ENCODE peak calls at places on chromosomes 13 and 19, in four cellular contexts. X is HepG2, E is K562, A is GM12878. V is an unnamed sample.

GRCh38 chr19:16888629-16889371 is at the start of gene F2RL3:
- DNase-seq in A (no peak), X (no peak), E (peak; percentile 90), V (no peak)

GRCh38 chr19:35249848-35250711 is 1.3 kb downstream of the LSR start:
- DNase-seq in A (no peak), E (no peak), X (no peak), V (peak; percentile 7)

GRCh38 chr19:3816566-3817218 is 30.5 kb upstream of the MATK start:
- DNase-seq in E (no peak), A (no peak), X (no peak), V (no peak)

GRCh38 chr13:20714563-20715339 is 11.3 kb downstream of the IL17D start:
- DNase-seq in A (no peak), E (no peak), X (no peak), V (no peak)

GRCh38 chr13:106536244-106537034 is 977 bp upstream of the EFNB2 start:
- DNase-seq in E (peak; percentile 86), A (peak; percentile 30), X (peak; percentile 47), V (peak; percentile 94)

GRCh38 chr19:20038358-20039202 is 725 bp downstream of the ZNF682 start:
- DNase-seq in A (no peak), X (no peak), E (no peak), V (no peak)

GRCh38 chr13:39401091-39401647 is 201.8 kb downstream of the LHFPL6 start:
- DNase-seq in E (no peak), X (no peak), A (no peak), V (no peak)

GRCh38 chr19:50238043-50238442 is 34.6 kb downstream of the MYH14 start:
- DNase-seq in A (no peak), E (no peak), X (no peak), V (no peak)

GRCh38 chr13:66154981-66155380 is 1075.2 kb downstream of the PCDH9 start:
- DNase-seq in A (no peak), X (no peak), E (no peak), V (no peak)

GRCh38 chr19:18487576-18488402 is 34.1 kb downstream of the ELL start:
- DNase-seq in A (no peak), E (no peak), X (no peak), V (no peak)

GRCh38 chr19:18488838-18489626 is 32.8 kb downstream of the ELL start:
- DNase-seq in E (peak; percentile 68), A (no peak), X (peak; percentile 50), V (peak; percentile 73)

GRCh38 chr19:18489627-18490184 is 32.2 kb downstream of the ELL start:
- DNase-seq in X (no peak), A (no peak), E (no peak), V (no peak)

GRCh38 chr19:18486746-18487145 is 35.1 kb downstream of the ELL start:
- DNase-seq in X (no peak), A (no peak), E (no peak), V (no peak)

GRCh38 chr19:18488403-18488723 is 33.5 kb downstream of the ELL start:
- DNase-seq in E (no peak), X (no peak), A (no peak), V (no peak)
- TF ChIP-seq NR2C2 in E (no peak), X (no peak), A (no peak), V (no peak)

DNA sequence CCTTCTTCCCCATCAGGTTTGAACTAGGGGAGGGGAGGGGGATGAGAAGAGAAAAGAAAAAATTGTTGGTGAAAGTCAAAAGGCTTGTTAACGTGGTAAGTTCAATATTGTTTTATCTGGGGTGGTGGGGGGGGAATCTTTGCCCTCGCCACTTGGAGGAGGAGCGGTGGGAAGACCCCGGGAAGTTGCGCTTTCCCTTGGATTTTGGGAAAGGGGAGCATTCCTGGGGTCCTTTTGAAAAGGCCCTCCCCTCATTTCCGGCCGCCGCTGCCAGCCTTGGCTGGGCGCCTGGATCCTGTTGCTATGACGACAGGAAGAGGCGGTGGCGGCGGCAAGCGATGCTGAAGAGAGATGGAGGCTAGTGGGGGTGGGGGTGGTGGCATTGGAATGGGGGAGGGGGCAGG is 4.6 kb upstream of the CACNG8 start:
- DNase-seq in X (no peak), E (no peak), A (no peak), V (peak; percentile 85)
- TF ChIP-seq NR2C2 in X (no peak), E (no peak), A (no peak), V (no peak)

DNA sequence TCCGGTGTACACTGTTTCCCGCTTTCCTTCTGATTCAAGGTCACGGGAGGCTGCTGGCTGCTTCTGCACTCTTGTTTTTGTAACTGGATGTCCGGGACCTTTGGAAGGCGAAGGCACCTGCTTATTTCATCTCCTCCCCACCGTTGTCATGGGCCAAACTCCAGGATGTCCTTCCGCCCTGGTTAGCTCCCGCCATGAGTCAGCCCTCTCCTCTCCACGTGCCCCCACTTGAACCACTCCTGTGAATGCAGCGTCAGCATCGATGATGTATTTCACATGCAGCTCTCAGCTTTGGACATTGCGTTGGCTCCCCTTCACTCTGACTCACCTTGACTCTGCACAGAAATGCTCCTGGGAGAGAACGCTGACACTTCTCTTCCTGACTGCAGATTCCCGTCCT is 5.5 kb upstream of the GALP start:
- DNase-seq in E (peak; percentile 49), X (peak; percentile 86), A (no peak), V (no peak)
- TF ChIP-seq NR2C2 in E (no peak), X (peak; percentile 61), A (no peak), V (no peak)

GRCh38 chr13:32911506-32911905 is 104.7 kb upstream of the KL start:
- DNase-seq in E (peak; percentile 17), A (no peak), X (peak; percentile 36), V (peak; percentile 41)

GRCh38 chr13:32914686-32915085 is 101.5 kb upstream of the KL start:
- DNase-seq in X (no peak), E (no peak), A (no peak), V (no peak)

DNA sequence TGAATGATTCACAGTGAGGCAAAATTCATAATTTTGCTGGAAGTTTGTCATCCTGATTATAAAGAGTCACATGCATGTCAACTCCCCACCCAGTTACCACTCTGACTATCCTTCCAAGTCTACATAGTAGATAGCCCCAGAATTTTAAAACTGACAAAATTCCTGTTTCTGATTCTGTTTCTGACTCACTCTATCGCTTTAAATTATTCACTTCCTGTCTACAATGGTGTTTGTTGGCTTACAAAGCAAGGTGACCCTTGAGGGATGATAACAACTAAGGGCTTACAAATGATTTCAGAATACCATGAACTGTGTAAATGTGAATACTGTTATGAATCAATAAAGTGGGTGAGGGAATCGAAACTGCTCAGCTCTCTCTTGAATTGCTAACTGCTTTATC is 98.7 kb upstream of the KL start:
- DNase-seq in A (peak; percentile 33), E (no peak), X (no peak), V (no peak)
- TF ChIP-seq NR2C2 in A (no peak), E (no peak), X (no peak), V (no peak)

DNA sequence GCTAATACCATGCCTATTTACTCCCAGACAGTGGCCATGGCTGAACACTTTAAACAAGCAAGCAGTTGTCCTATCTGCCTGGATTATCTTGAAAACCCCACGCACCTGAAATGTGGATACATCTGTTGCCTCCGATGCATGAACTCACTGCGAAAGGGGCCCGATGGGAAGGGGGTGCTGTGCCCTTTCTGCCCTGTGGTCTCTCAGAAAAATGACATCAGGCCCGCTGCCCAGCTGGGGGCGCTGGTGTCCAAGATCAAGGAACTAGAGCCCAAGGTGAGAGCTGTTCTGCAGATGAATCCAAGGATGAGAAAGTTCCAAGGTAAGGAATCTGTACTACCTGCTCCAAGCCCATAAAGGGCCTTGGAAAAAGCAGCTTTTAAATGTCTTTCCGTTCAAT is 8.6 kb downstream of the RFPL4AL1 start:
- DNase-seq in X (no peak), E (peak; percentile 59), A (no peak), V (peak; percentile 13)
- TF ChIP-seq NR2C2 in X (no peak), E (no peak), A (no peak), V (no peak)

GRCh38 chr19:57056972-57057371 is 62.8 kb upstream of the USP29 start:
- DNase-seq in E (no peak), X (no peak), A (no peak), V (no peak)
- TF ChIP-seq NR2C2 in E (no peak), X (no peak), A (no peak), V (no peak)